ENCODE peak calls at places on chromosomes 16 and 17, in eight cellular contexts. B, G, A, J, U, P, F and Q are unnamed samples.

GRCh38 chr16:1863681-1864460 is 8.1 kb downstream of the MEIOB start:
- DNase-seq in B (no peak), G (no peak), A (no peak), J (peak), U (no peak), P (no peak), F (peak), Q (peak)

GRCh38 chr17:9644910-9645751 is at the start of gene USP43:
- DNase-seq in B (peak), G (peak), A (no peak), J (peak), U (peak), P (peak), F (peak), Q (peak)

GRCh38 chr17:337866-338265 is 14.7 kb downstream of the RPH3AL start:
- DNase-seq in B (no peak), G (no peak), A (no peak), J (no peak), U (no peak), P (no peak), F (no peak), Q (no peak)

GRCh38 chr17:76968707-76969597 is 100.7 kb downstream of the MGAT5B start:
- DNase-seq in B (peak), G (no peak), A (no peak), J (no peak), U (peak), P (peak), F (peak), Q (peak)

GRCh38 chr17:6101706-6102105 is 31.5 kb downstream of the WSCD1 start:
- DNase-seq in B (no peak), G (no peak), A (no peak), J (no peak), U (no peak), P (no peak), F (no peak), Q (peak)

GRCh38 chr17:17107281-17107680 is 65.0 kb downstream of the MPRIP start:
- DNase-seq in B (no peak), G (no peak), A (no peak), J (no peak), U (no peak), P (no peak), F (no peak), Q (no peak)

GRCh38 chr16:88454315-88455057 is 1.4 kb downstream of the ZFPM1 start:
- DNase-seq in B (no peak), G (no peak), A (no peak), J (no peak), U (peak), P (peak), F (peak), Q (peak)

GRCh38 chr16:68247932-68248331 is 2.8 kb downstream of the PLA2G15 start:
- DNase-seq in B (no peak), G (no peak), A (no peak), J (no peak), U (no peak), P (no peak), F (no peak), Q (no peak)

GRCh38 chr16:49455991-49456745 is 82.6 kb downstream of the C16orf78 start:
- DNase-seq in B (no peak), G (no peak), A (no peak), J (no peak), U (peak), P (no peak), F (no peak), Q (no peak)

GRCh38 chr16:84774810-84775209 is 45.0 kb upstream of the CRISPLD2 start:
- DNase-seq in B (no peak), G (no peak), A (peak), J (no peak), U (no peak), P (no peak), F (no peak), Q (no peak)

GRCh38 chr16:88654363-88655052 is 3.7 kb upstream of the CYBA start:
- DNase-seq in B (no peak), G (no peak), A (no peak), J (no peak), U (no peak), P (no peak), F (no peak), Q (no peak)

GRCh38 chr17:69870091-69870530 is 204.9 kb upstream of the KCNJ16 start:
- DNase-seq in B (no peak), G (no peak), A (no peak), J (no peak), U (no peak), P (no peak), F (no peak), Q (no peak)

GRCh38 chr16:23320695-23321094 is 18.6 kb downstream of the SCNN1B start:
- DNase-seq in B (no peak), G (no peak), A (no peak), J (no peak), U (no peak), P (peak), F (no peak), Q (no peak)

GRCh38 chr17:80035687-80035936 is at the start of gene TBC1D16:
- DNase-seq in B (peak), G (no peak), A (no peak), J (no peak), U (no peak), P (no peak), F (no peak), Q (no peak)

GRCh38 chr17:57541472-57542394 is 203.4 kb downstream of the CCDC182 start:
- DNase-seq in B (no peak), G (no peak), A (no peak), J (peak), U (no peak), P (no peak), F (peak), Q (no peak)

GRCh38 chr17:78865682-78866390 is 25.2 kb upstream of the USP36 start:
- DNase-seq in B (peak), G (peak), A (peak), J (peak), U (peak), P (peak), F (peak), Q (peak)

GRCh38 chr17:82588266-82589175 is 59.7 kb downstream of the WDR45B start:
- DNase-seq in B (no peak), G (no peak), A (no peak), J (no peak), U (no peak), P (no peak), F (no peak), Q (no peak)
- TF ChIP-seq POLR2AphosphoS5 in B (no peak), G (no peak), A (no peak), J (no peak), U (no peak), P (no peak), F (no peak), Q (no peak)

DNA sequence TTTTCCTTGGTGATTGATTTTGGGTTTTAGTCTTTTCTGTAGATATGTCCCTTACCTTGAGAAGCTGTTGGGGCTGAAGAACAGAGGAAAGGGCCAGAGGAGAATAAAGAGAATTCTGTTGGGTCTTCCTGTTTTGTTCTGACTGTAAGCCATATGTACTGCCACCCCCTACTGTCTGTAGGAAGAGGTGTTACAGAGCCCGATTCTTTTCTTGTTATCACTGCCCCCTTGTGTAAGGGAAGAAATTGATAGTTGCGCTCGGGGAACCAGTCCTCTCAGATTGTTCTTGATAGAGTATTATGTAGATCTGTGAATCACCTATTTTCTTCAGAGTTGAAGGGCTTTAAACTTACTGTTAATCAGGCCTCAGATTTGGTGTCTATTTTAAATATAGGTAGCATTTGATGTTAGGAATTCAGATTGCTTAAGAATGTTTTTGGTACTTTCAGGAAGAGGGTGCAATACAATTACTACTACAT is 2.4 kb downstream of the TANC2 start:
- DNase-seq in B (peak), G (peak), A (peak), J (peak), U (peak), P (peak), F (peak), Q (peak)
- TF ChIP-seq POLR2AphosphoS5 in B (no peak), G (no peak), A (no peak), J (peak), U (peak), P (no peak), F (peak), Q (no peak)

GRCh38 chr17:81509687-81510523 is 2.7 kb downstream of the ACTG1 start:
- DNase-seq in B (no peak), G (no peak), A (no peak), J (no peak), U (no peak), P (no peak), F (no peak), Q (no peak)
- TF ChIP-seq POLR2AphosphoS5 in B (no peak), G (no peak), A (peak), J (no peak), U (no peak), P (no peak), F (peak), Q (peak)

GRCh38 chr16:28930203-28930602 is 1.6 kb upstream of the CD19 start:
- DNase-seq in B (no peak), G (no peak), A (no peak), J (no peak), U (no peak), P (no peak), F (no peak), Q (no peak)
- TF ChIP-seq POLR2AphosphoS5 in B (no peak), G (no peak), A (no peak), J (no peak), U (no peak), P (no peak), F (no peak), Q (no peak)

GRCh38 chr17:75088902-75089417 is 1.2 kb downstream of the SLC16A5 start:
- DNase-seq in B (no peak), G (peak), A (no peak), J (no peak), U (peak), P (peak), F (no peak), Q (peak)
- TF ChIP-seq POLR2AphosphoS5 in B (no peak), G (no peak), A (no peak), J (peak), U (no peak), P (no peak), F (no peak), Q (no peak)

GRCh38 chr17:30291571-30292489 is at the start of gene BLMH:
- DNase-seq in B (peak), G (peak), A (no peak), J (no peak), U (peak), P (peak), F (peak), Q (peak)

GRCh38 chr17:30296499-30297038 is 4.8 kb upstream of the BLMH start:
- DNase-seq in B (no peak), G (no peak), A (no peak), J (no peak), U (no peak), P (no peak), F (no peak), Q (no peak)

GRCh38 chr17:30292490-30292858 is 730 bp upstream of the BLMH start:
- DNase-seq in B (no peak), G (no peak), A (no peak), J (no peak), U (no peak), P (no peak), F (no peak), Q (peak)

GRCh38 chr17:30290077-30290476 is 1.7 kb downstream of the BLMH start:
- DNase-seq in B (no peak), G (no peak), A (no peak), J (no peak), U (no peak), P (no peak), F (no peak), Q (no peak)

GRCh38 chr17:30290696-30291570 is 811 bp downstream of the BLMH start:
- DNase-seq in B (peak), G (peak), A (no peak), J (no peak), U (peak), P (peak), F (peak), Q (peak)
- TF ChIP-seq POLR2AphosphoS5 in B (no peak), G (peak), A (no peak), J (peak), U (no peak), P (no peak), F (no peak), Q (no peak)

GRCh38 chr16:70685061-70685937 is 554 bp downstream of the MTSS2 start:
- DNase-seq in B (peak), G (no peak), A (no peak), J (no peak), U (no peak), P (no peak), F (peak), Q (no peak)
- TF ChIP-seq POLR2AphosphoS5 in B (no peak), G (peak), A (no peak), J (no peak), U (no peak), P (no peak), F (no peak), Q (no peak)